ENCODE peak calls at places on chromosomes 3 and 15, in nine cellular contexts. One of them, this sample, is unnamed.

GRCh38 chr3:189573004-189573403 is 58.2 kb upstream of the TP63 start:
- DNase-seq in Caco-2: no peak
- DNase-seq in tibial artery: no peak
- DNase-seq in HEK293T: no peak
- DNase-seq in cardiac fibroblast: peak; percentile 20
- DNase-seq in T-helper 9 cell: no peak
- DNase-seq in putamen: no peak
- DNase-seq in hypothalamus: no peak
- DNase-seq in activated T-cell treated with anti-CD3 and anti-CD28 coated beads, Interleukin-2, amount 50 U/mL, for 72 hours: no peak
- DNase-seq in this sample: no peak

GRCh38 chr3:126464093-126464492 is 11.6 kb downstream of the ZXDC start:
- DNase-seq in activated T-cell treated with anti-CD3 and anti-CD28 coated beads, Interleukin-2, amount 50 U/mL, for 72 hours: no peak
- DNase-seq in Caco-2: no peak
- DNase-seq in hypothalamus: no peak
- DNase-seq in tibial artery: no peak
- DNase-seq in HEK293T: no peak
- DNase-seq in putamen: no peak
- DNase-seq in cardiac fibroblast: no peak
- DNase-seq in T-helper 9 cell: no peak
- DNase-seq in this sample: peak; percentile 25

GRCh38 chr3:74067296-74067695 is 442.6 kb upstream of the PDZRN3 start:
- DNase-seq in HEK293T: no peak
- DNase-seq in T-helper 9 cell: no peak
- DNase-seq in activated T-cell treated with anti-CD3 and anti-CD28 coated beads, Interleukin-2, amount 50 U/mL, for 72 hours: no peak
- DNase-seq in hypothalamus: no peak
- DNase-seq in Caco-2: peak; percentile 11
- DNase-seq in cardiac fibroblast: peak; percentile 17
- DNase-seq in putamen: no peak
- DNase-seq in tibial artery: no peak
- DNase-seq in this sample: no peak

GRCh38 chr3:81744366-81744765 is 17.1 kb downstream of the GBE1 start:
- DNase-seq in HEK293T: no peak
- DNase-seq in hypothalamus: no peak
- DNase-seq in putamen: no peak
- DNase-seq in cardiac fibroblast: peak; percentile 95
- DNase-seq in T-helper 9 cell: no peak
- DNase-seq in tibial artery: no peak
- DNase-seq in Caco-2: peak; percentile 12
- DNase-seq in activated T-cell treated with anti-CD3 and anti-CD28 coated beads, Interleukin-2, amount 50 U/mL, for 72 hours: no peak
- DNase-seq in this sample: no peak

GRCh38 chr3:133474251-133474801 is 74.5 kb downstream of the BFSP2 start:
- DNase-seq in T-helper 9 cell: no peak
- DNase-seq in putamen: no peak
- DNase-seq in tibial artery: peak; percentile 74
- DNase-seq in cardiac fibroblast: peak; percentile 66
- DNase-seq in hypothalamus: no peak
- DNase-seq in activated T-cell treated with anti-CD3 and anti-CD28 coated beads, Interleukin-2, amount 50 U/mL, for 72 hours: no peak
- DNase-seq in Caco-2: no peak
- DNase-seq in HEK293T: no peak
- DNase-seq in this sample: peak; percentile 91

GRCh38 chr15:39051931-39052705 is 487.5 kb upstream of the RASGRP1 start:
- DNase-seq in hypothalamus: no peak
- DNase-seq in HEK293T: no peak
- DNase-seq in tibial artery: no peak
- DNase-seq in activated T-cell treated with anti-CD3 and anti-CD28 coated beads, Interleukin-2, amount 50 U/mL, for 72 hours: no peak
- DNase-seq in putamen: no peak
- DNase-seq in Caco-2: no peak
- DNase-seq in T-helper 9 cell: no peak
- DNase-seq in cardiac fibroblast: no peak
- DNase-seq in this sample: no peak

GRCh38 chr15:32033186-32033890 is 3.0 kb downstream of the CHRNA7 start:
- DNase-seq in putamen: peak; percentile 36
- DNase-seq in tibial artery: no peak
- DNase-seq in T-helper 9 cell: no peak
- DNase-seq in Caco-2: no peak
- DNase-seq in hypothalamus: peak; percentile 4
- DNase-seq in HEK293T: no peak
- DNase-seq in activated T-cell treated with anti-CD3 and anti-CD28 coated beads, Interleukin-2, amount 50 U/mL, for 72 hours: no peak
- DNase-seq in cardiac fibroblast: no peak
- DNase-seq in this sample: no peak

GRCh38 chr3:31377045-31377642 is 155.6 kb upstream of the STT3B start:
- DNase-seq in putamen: no peak
- DNase-seq in Caco-2: peak; percentile 80
- DNase-seq in HEK293T: no peak
- DNase-seq in activated T-cell treated with anti-CD3 and anti-CD28 coated beads, Interleukin-2, amount 50 U/mL, for 72 hours: peak; percentile 32
- DNase-seq in cardiac fibroblast: peak; percentile 90
- DNase-seq in T-helper 9 cell: no peak
- DNase-seq in hypothalamus: no peak
- DNase-seq in tibial artery: no peak
- DNase-seq in this sample: no peak

GRCh38 chr3:52088445-52089367 is 32.3 kb upstream of the DUSP7 start:
- DNase-seq in HEK293T: no peak
- DNase-seq in T-helper 9 cell: no peak
- DNase-seq in tibial artery: peak; percentile 78
- DNase-seq in Caco-2: no peak
- DNase-seq in activated T-cell treated with anti-CD3 and anti-CD28 coated beads, Interleukin-2, amount 50 U/mL, for 72 hours: no peak
- DNase-seq in hypothalamus: no peak
- DNase-seq in cardiac fibroblast: peak; percentile 89
- DNase-seq in putamen: no peak
- DNase-seq in this sample: no peak

GRCh38 chr3:52461874-52462273 is 6.5 kb downstream of the NISCH start:
- DNase-seq in HEK293T: no peak
- DNase-seq in hypothalamus: no peak
- DNase-seq in tibial artery: no peak
- DNase-seq in T-helper 9 cell: no peak
- DNase-seq in putamen: no peak
- DNase-seq in Caco-2: no peak
- DNase-seq in activated T-cell treated with anti-CD3 and anti-CD28 coated beads, Interleukin-2, amount 50 U/mL, for 72 hours: no peak
- DNase-seq in cardiac fibroblast: no peak
- DNase-seq in this sample: no peak

GRCh38 chr3:171839270-171839669 is 3.9 kb upstream of the TMEM212 start:
- DNase-seq in T-helper 9 cell: no peak
- DNase-seq in cardiac fibroblast: no peak
- DNase-seq in hypothalamus: no peak
- DNase-seq in Caco-2: no peak
- DNase-seq in activated T-cell treated with anti-CD3 and anti-CD28 coated beads, Interleukin-2, amount 50 U/mL, for 72 hours: no peak
- DNase-seq in tibial artery: no peak
- DNase-seq in HEK293T: no peak
- DNase-seq in putamen: no peak
- DNase-seq in this sample: no peak

GRCh38 chr15:80010131-80010673 is 39.2 kb upstream of the BCL2A1 start:
- DNase-seq in putamen: no peak
- DNase-seq in tibial artery: no peak
- DNase-seq in T-helper 9 cell: no peak
- DNase-seq in activated T-cell treated with anti-CD3 and anti-CD28 coated beads, Interleukin-2, amount 50 U/mL, for 72 hours: no peak
- DNase-seq in hypothalamus: no peak
- DNase-seq in cardiac fibroblast: peak; percentile 27
- DNase-seq in Caco-2: no peak
- DNase-seq in HEK293T: no peak
- DNase-seq in this sample: no peak

GRCh38 chr3:65713016-65713415 is 325.7 kb downstream of the MAGI1 start:
- DNase-seq in tibial artery: no peak
- DNase-seq in activated T-cell treated with anti-CD3 and anti-CD28 coated beads, Interleukin-2, amount 50 U/mL, for 72 hours: no peak
- DNase-seq in Caco-2: no peak
- DNase-seq in HEK293T: no peak
- DNase-seq in cardiac fibroblast: peak; percentile 62
- DNase-seq in putamen: peak; percentile 13
- DNase-seq in hypothalamus: peak; percentile 34
- DNase-seq in T-helper 9 cell: no peak
- DNase-seq in this sample: peak; percentile 63

GRCh38 chr3:138862924-138863775 is 28.4 kb upstream of the PIK3CB start:
- DNase-seq in hypothalamus: peak; percentile 5
- DNase-seq in putamen: peak; percentile 34
- DNase-seq in T-helper 9 cell: no peak
- DNase-seq in cardiac fibroblast: peak; percentile 70
- DNase-seq in tibial artery: no peak
- DNase-seq in HEK293T: peak; percentile 29
- DNase-seq in activated T-cell treated with anti-CD3 and anti-CD28 coated beads, Interleukin-2, amount 50 U/mL, for 72 hours: peak; percentile 7
- DNase-seq in Caco-2: peak; percentile 89
- DNase-seq in this sample: no peak

GRCh38 chr15:91853968-91854943 is 748 bp downstream of the SLCO3A1 start:
- DNase-seq in tibial artery: peak; percentile 72
- DNase-seq in activated T-cell treated with anti-CD3 and anti-CD28 coated beads, Interleukin-2, amount 50 U/mL, for 72 hours: peak; percentile 69
- DNase-seq in Caco-2: peak; percentile 32
- DNase-seq in T-helper 9 cell: peak; percentile 39
- DNase-seq in hypothalamus: peak; percentile 49
- DNase-seq in putamen: no peak
- DNase-seq in HEK293T: peak; percentile 42
- DNase-seq in cardiac fibroblast: no peak
- DNase-seq in this sample: peak; percentile 71

GRCh38 chr15:36777941-36778340 is 198.5 kb downstream of the CDIN1 start:
- DNase-seq in cardiac fibroblast: no peak
- DNase-seq in T-helper 9 cell: no peak
- DNase-seq in HEK293T: no peak
- DNase-seq in Caco-2: no peak
- DNase-seq in tibial artery: no peak
- DNase-seq in putamen: no peak
- DNase-seq in hypothalamus: no peak
- DNase-seq in activated T-cell treated with anti-CD3 and anti-CD28 coated beads, Interleukin-2, amount 50 U/mL, for 72 hours: no peak
- DNase-seq in this sample: no peak

GRCh38 chr3:194686414-194686815 is 732 bp downstream of the FAM43A start:
- DNase-seq in activated T-cell treated with anti-CD3 and anti-CD28 coated beads, Interleukin-2, amount 50 U/mL, for 72 hours: peak; percentile 45
- DNase-seq in HEK293T: no peak
- DNase-seq in putamen: no peak
- DNase-seq in cardiac fibroblast: peak; percentile 47
- DNase-seq in tibial artery: no peak
- DNase-seq in Caco-2: peak; percentile 22
- DNase-seq in T-helper 9 cell: no peak
- DNase-seq in hypothalamus: no peak
- DNase-seq in this sample: no peak

GRCh38 chr15:60840703-60841411 is 361.9 kb upstream of the ICE2 start:
- DNase-seq in T-helper 9 cell: peak; percentile 34
- DNase-seq in tibial artery: no peak
- DNase-seq in Caco-2: no peak
- DNase-seq in hypothalamus: no peak
- DNase-seq in putamen: no peak
- DNase-seq in HEK293T: no peak
- DNase-seq in activated T-cell treated with anti-CD3 and anti-CD28 coated beads, Interleukin-2, amount 50 U/mL, for 72 hours: peak; percentile 64
- DNase-seq in cardiac fibroblast: no peak
- DNase-seq in this sample: no peak

GRCh38 chr15:79948095-79948695 is 22.8 kb downstream of the BCL2A1 start:
- DNase-seq in hypothalamus: no peak
- DNase-seq in cardiac fibroblast: no peak
- DNase-seq in HEK293T: no peak
- DNase-seq in putamen: no peak
- DNase-seq in activated T-cell treated with anti-CD3 and anti-CD28 coated beads, Interleukin-2, amount 50 U/mL, for 72 hours: no peak
- DNase-seq in T-helper 9 cell: no peak
- DNase-seq in tibial artery: no peak
- DNase-seq in Caco-2: no peak
- DNase-seq in this sample: no peak

GRCh38 chr3:55427739-55428138 is 59.4 kb downstream of the WNT5A start:
- DNase-seq in cardiac fibroblast: no peak
- DNase-seq in HEK293T: no peak
- DNase-seq in Caco-2: no peak
- DNase-seq in putamen: no peak
- DNase-seq in activated T-cell treated with anti-CD3 and anti-CD28 coated beads, Interleukin-2, amount 50 U/mL, for 72 hours: no peak
- DNase-seq in hypothalamus: no peak
- DNase-seq in T-helper 9 cell: no peak
- DNase-seq in tibial artery: no peak
- DNase-seq in this sample: no peak

GRCh38 chr3:123036352-123037014 is 8.9 kb upstream of the SEMA5B start:
- DNase-seq in activated T-cell treated with anti-CD3 and anti-CD28 coated beads, Interleukin-2, amount 50 U/mL, for 72 hours: no peak
- DNase-seq in Caco-2: peak; percentile 23
- DNase-seq in hypothalamus: no peak
- DNase-seq in putamen: no peak
- DNase-seq in T-helper 9 cell: no peak
- DNase-seq in tibial artery: no peak
- DNase-seq in cardiac fibroblast: peak; percentile 83
- DNase-seq in HEK293T: no peak
- DNase-seq in this sample: no peak

GRCh38 chr15:61051570-61052031 is 177.5 kb downstream of the RORA start:
- DNase-seq in hypothalamus: peak; percentile 20
- DNase-seq in Caco-2: peak; percentile 53
- DNase-seq in HEK293T: peak; percentile 20
- DNase-seq in activated T-cell treated with anti-CD3 and anti-CD28 coated beads, Interleukin-2, amount 50 U/mL, for 72 hours: no peak
- DNase-seq in tibial artery: peak; percentile 76
- DNase-seq in T-helper 9 cell: no peak
- DNase-seq in putamen: peak; percentile 63
- DNase-seq in cardiac fibroblast: peak; percentile 88
- DNase-seq in this sample: peak; percentile 71

GRCh38 chr15:99976811-99977271 is 243.6 kb upstream of the LYSMD4 start:
- DNase-seq in activated T-cell treated with anti-CD3 and anti-CD28 coated beads, Interleukin-2, amount 50 U/mL, for 72 hours: no peak
- DNase-seq in T-helper 9 cell: no peak
- DNase-seq in tibial artery: no peak
- DNase-seq in putamen: no peak
- DNase-seq in cardiac fibroblast: peak; percentile 11
- DNase-seq in hypothalamus: no peak
- DNase-seq in Caco-2: peak; percentile 33
- DNase-seq in HEK293T: no peak
- DNase-seq in this sample: no peak

GRCh38 chr15:94230436-94230885 is 900 bp upstream of the MCTP2 start:
- DNase-seq in T-helper 9 cell: no peak
- DNase-seq in cardiac fibroblast: peak; percentile 3
- DNase-seq in activated T-cell treated with anti-CD3 and anti-CD28 coated beads, Interleukin-2, amount 50 U/mL, for 72 hours: no peak
- DNase-seq in Caco-2: no peak
- DNase-seq in putamen: no peak
- DNase-seq in hypothalamus: no peak
- DNase-seq in tibial artery: no peak
- DNase-seq in HEK293T: no peak
- DNase-seq in this sample: no peak

GRCh38 chr3:172751188-172751571 is 654 bp downstream of the ECT2 start:
- DNase-seq in cardiac fibroblast: peak; percentile 55
- DNase-seq in HEK293T: peak; percentile 20
- DNase-seq in hypothalamus: no peak
- DNase-seq in Caco-2: no peak
- DNase-seq in activated T-cell treated with anti-CD3 and anti-CD28 coated beads, Interleukin-2, amount 50 U/mL, for 72 hours: no peak
- DNase-seq in tibial artery: no peak
- DNase-seq in T-helper 9 cell: no peak
- DNase-seq in putamen: no peak
- DNase-seq in this sample: no peak

GRCh38 chr15:33963831-33964664 is 4.2 kb upstream of the CHRM5 start:
- DNase-seq in cardiac fibroblast: peak; percentile 70
- DNase-seq in putamen: no peak
- DNase-seq in Caco-2: peak; percentile 24
- DNase-seq in tibial artery: no peak
- DNase-seq in HEK293T: peak; percentile 14
- DNase-seq in activated T-cell treated with anti-CD3 and anti-CD28 coated beads, Interleukin-2, amount 50 U/mL, for 72 hours: no peak
- DNase-seq in hypothalamus: no peak
- DNase-seq in T-helper 9 cell: no peak
- DNase-seq in this sample: no peak

GRCh38 chr3:168030488-168031054 is 65.2 kb downstream of the GOLIM4 start:
- DNase-seq in hypothalamus: no peak
- DNase-seq in tibial artery: no peak
- DNase-seq in T-helper 9 cell: no peak
- DNase-seq in HEK293T: no peak
- DNase-seq in Caco-2: no peak
- DNase-seq in activated T-cell treated with anti-CD3 and anti-CD28 coated beads, Interleukin-2, amount 50 U/mL, for 72 hours: no peak
- DNase-seq in cardiac fibroblast: no peak
- DNase-seq in putamen: no peak
- DNase-seq in this sample: no peak

GRCh38 chr3:46682156-46682555 is 11.3 kb downstream of the ALS2CL start:
- DNase-seq in hypothalamus: no peak
- DNase-seq in HEK293T: no peak
- DNase-seq in tibial artery: no peak
- DNase-seq in putamen: no peak
- DNase-seq in activated T-cell treated with anti-CD3 and anti-CD28 coated beads, Interleukin-2, amount 50 U/mL, for 72 hours: no peak
- DNase-seq in Caco-2: no peak
- DNase-seq in cardiac fibroblast: no peak
- DNase-seq in T-helper 9 cell: no peak
- DNase-seq in this sample: no peak

GRCh38 chr3:171844873-171845272 is 1.7 kb downstream of the TMEM212 start:
- DNase-seq in putamen: no peak
- DNase-seq in tibial artery: no peak
- DNase-seq in T-helper 9 cell: no peak
- DNase-seq in hypothalamus: no peak
- DNase-seq in activated T-cell treated with anti-CD3 and anti-CD28 coated beads, Interleukin-2, amount 50 U/mL, for 72 hours: no peak
- DNase-seq in cardiac fibroblast: no peak
- DNase-seq in Caco-2: peak; percentile 5
- DNase-seq in HEK293T: no peak
- DNase-seq in this sample: no peak

GRCh38 chr3:178205750-178206149 is 330.5 kb upstream of the KCNMB2 start:
- DNase-seq in activated T-cell treated with anti-CD3 and anti-CD28 coated beads, Interleukin-2, amount 50 U/mL, for 72 hours: no peak
- DNase-seq in cardiac fibroblast: no peak
- DNase-seq in hypothalamus: no peak
- DNase-seq in putamen: no peak
- DNase-seq in HEK293T: no peak
- DNase-seq in T-helper 9 cell: no peak
- DNase-seq in tibial artery: no peak
- DNase-seq in Caco-2: no peak
- DNase-seq in this sample: no peak

GRCh38 chr15:92853222-92853621 is 46.9 kb upstream of the CHD2 start:
- DNase-seq in tibial artery: no peak
- DNase-seq in cardiac fibroblast: no peak
- DNase-seq in HEK293T: no peak
- DNase-seq in putamen: no peak
- DNase-seq in activated T-cell treated with anti-CD3 and anti-CD28 coated beads, Interleukin-2, amount 50 U/mL, for 72 hours: no peak
- DNase-seq in hypothalamus: no peak
- DNase-seq in Caco-2: no peak
- DNase-seq in T-helper 9 cell: no peak
- DNase-seq in this sample: no peak